ENCODE peak calls at places on chromosomes 16 and 17, in nine cellular contexts. One of them, this sample, is unnamed.

GRCh38 chr17:60383379-60383778 is 8.6 kb downstream of the USP32 start:
- DNase-seq in H9: no peak
- DNase-seq in AG09309: no peak
- DNase-seq in breast epithelium: no peak
- DNase-seq in MM.1S: no peak
- DNase-seq in uterus: no peak
- DNase-seq in cardiac fibroblast: no peak
- DNase-seq in GM20000: no peak
- DNase-seq in progenitor cell of endocrine pancreas: no peak
- DNase-seq in this sample: no peak

GRCh38 chr17:49738456-49739163 is 25.3 kb downstream of the FAM117A start:
- DNase-seq in MM.1S: no peak
- DNase-seq in breast epithelium: no peak
- DNase-seq in uterus: no peak
- DNase-seq in GM20000: no peak
- DNase-seq in progenitor cell of endocrine pancreas: no peak
- DNase-seq in AG09309: no peak
- DNase-seq in H9: no peak
- DNase-seq in cardiac fibroblast: no peak
- DNase-seq in this sample: no peak

GRCh38 chr17:64784353-64784798 is 122.3 kb upstream of the SMURF2 start:
- DNase-seq in progenitor cell of endocrine pancreas: no peak
- DNase-seq in cardiac fibroblast: no peak
- DNase-seq in GM20000: no peak
- DNase-seq in uterus: no peak
- DNase-seq in H9: no peak
- DNase-seq in MM.1S: no peak
- DNase-seq in breast epithelium: no peak
- DNase-seq in AG09309: no peak
- DNase-seq in this sample: no peak

GRCh38 chr17:46719889-46720288 is 98.6 kb downstream of the WNT3 start:
- DNase-seq in breast epithelium: no peak
- DNase-seq in progenitor cell of endocrine pancreas: no peak
- DNase-seq in AG09309: no peak
- DNase-seq in uterus: no peak
- DNase-seq in cardiac fibroblast: no peak
- DNase-seq in GM20000: no peak
- DNase-seq in MM.1S: no peak
- DNase-seq in H9: no peak
- DNase-seq in this sample: no peak

GRCh38 chr16:81517630-81518438 is 73.2 kb downstream of the CMIP start:
- DNase-seq in H9: no peak
- DNase-seq in breast epithelium: no peak
- DNase-seq in progenitor cell of endocrine pancreas: no peak
- DNase-seq in MM.1S: no peak
- DNase-seq in uterus: no peak
- DNase-seq in AG09309: no peak
- DNase-seq in GM20000: no peak
- DNase-seq in cardiac fibroblast: peak
- DNase-seq in this sample: no peak

GRCh38 chr16:79595916-79596450 is 4.6 kb downstream of the MAF start:
- DNase-seq in GM20000: no peak
- DNase-seq in H9: no peak
- DNase-seq in breast epithelium: no peak
- DNase-seq in MM.1S: peak
- DNase-seq in AG09309: no peak
- DNase-seq in uterus: no peak
- DNase-seq in progenitor cell of endocrine pancreas: no peak
- DNase-seq in cardiac fibroblast: no peak
- DNase-seq in this sample: no peak

GRCh38 chr17:2158011-2158410 is 103.1 kb downstream of the HIC1 start:
- DNase-seq in uterus: peak
- DNase-seq in GM20000: no peak
- DNase-seq in progenitor cell of endocrine pancreas: no peak
- DNase-seq in H9: no peak
- DNase-seq in breast epithelium: no peak
- DNase-seq in AG09309: peak
- DNase-seq in MM.1S: no peak
- DNase-seq in cardiac fibroblast: peak
- DNase-seq in this sample: peak

GRCh38 chr17:72338847-72339790 is 218.3 kb downstream of the SOX9 start:
- DNase-seq in progenitor cell of endocrine pancreas: no peak
- DNase-seq in GM20000: no peak
- DNase-seq in breast epithelium: peak
- DNase-seq in AG09309: peak
- DNase-seq in H9: no peak
- DNase-seq in cardiac fibroblast: peak
- DNase-seq in uterus: no peak
- DNase-seq in MM.1S: no peak
- DNase-seq in this sample: peak

GRCh38 chr17:67013891-67014290 is 30.5 kb upstream of the CACNG1 start:
- DNase-seq in uterus: no peak
- DNase-seq in MM.1S: no peak
- DNase-seq in breast epithelium: no peak
- DNase-seq in AG09309: no peak
- DNase-seq in cardiac fibroblast: no peak
- DNase-seq in GM20000: no peak
- DNase-seq in progenitor cell of endocrine pancreas: no peak
- DNase-seq in H9: no peak
- DNase-seq in this sample: no peak

GRCh38 chr16:14497245-14498082 is 132.6 kb downstream of the PARN start:
- DNase-seq in breast epithelium: no peak
- DNase-seq in AG09309: no peak
- DNase-seq in uterus: no peak
- DNase-seq in progenitor cell of endocrine pancreas: no peak
- DNase-seq in GM20000: no peak
- DNase-seq in cardiac fibroblast: no peak
- DNase-seq in H9: no peak
- DNase-seq in MM.1S: peak
- DNase-seq in this sample: no peak

GRCh38 chr17:76549215-76549518 is 9.3 kb downstream of the PRCD start:
- DNase-seq in GM20000: no peak
- DNase-seq in breast epithelium: no peak
- DNase-seq in MM.1S: no peak
- DNase-seq in uterus: no peak
- DNase-seq in AG09309: no peak
- DNase-seq in H9: no peak
- DNase-seq in cardiac fibroblast: no peak
- DNase-seq in progenitor cell of endocrine pancreas: no peak
- DNase-seq in this sample: no peak

GRCh38 chr16:30697264-30698138 is 1.5 kb upstream of the SRCAP start:
- DNase-seq in MM.1S: peak
- DNase-seq in AG09309: no peak
- DNase-seq in breast epithelium: no peak
- DNase-seq in H9: no peak
- DNase-seq in cardiac fibroblast: peak
- DNase-seq in progenitor cell of endocrine pancreas: no peak
- DNase-seq in GM20000: peak
- DNase-seq in uterus: no peak
- DNase-seq in this sample: peak

GRCh38 chr17:82366749-82367148 is 4.8 kb upstream of the UTS2R start:
- DNase-seq in cardiac fibroblast: no peak
- DNase-seq in H9: no peak
- DNase-seq in GM20000: no peak
- DNase-seq in uterus: no peak
- DNase-seq in breast epithelium: no peak
- DNase-seq in AG09309: no peak
- DNase-seq in MM.1S: no peak
- DNase-seq in progenitor cell of endocrine pancreas: no peak
- DNase-seq in this sample: no peak

GRCh38 chr17:42294469-42295398 is 6.4 kb downstream of the STAT5A start:
- DNase-seq in progenitor cell of endocrine pancreas: no peak
- DNase-seq in cardiac fibroblast: no peak
- DNase-seq in breast epithelium: peak
- DNase-seq in uterus: no peak
- DNase-seq in GM20000: no peak
- DNase-seq in H9: no peak
- DNase-seq in AG09309: no peak
- DNase-seq in MM.1S: no peak
- DNase-seq in this sample: no peak

GRCh38 chr16:56985962-56986360 is 3.4 kb upstream of the NLRC5 start:
- DNase-seq in progenitor cell of endocrine pancreas: no peak
- DNase-seq in MM.1S: no peak
- DNase-seq in H9: no peak
- DNase-seq in uterus: no peak
- DNase-seq in cardiac fibroblast: no peak
- DNase-seq in AG09309: no peak
- DNase-seq in GM20000: no peak
- DNase-seq in breast epithelium: no peak
- DNase-seq in this sample: no peak
- TF ChIP-seq CTCF in progenitor cell of endocrine pancreas: no peak
- TF ChIP-seq CTCF in MM.1S: no peak
- TF ChIP-seq CTCF in H9: no peak
- TF ChIP-seq CTCF in uterus: no peak
- TF ChIP-seq CTCF in cardiac fibroblast: no peak
- TF ChIP-seq CTCF in AG09309: no peak
- TF ChIP-seq CTCF in GM20000: no peak
- TF ChIP-seq CTCF in breast epithelium: no peak
- TF ChIP-seq CTCF in this sample: no peak

GRCh38 chr16:2705351-2705750 is 14.7 kb downstream of the PRSS27 start:
- DNase-seq in progenitor cell of endocrine pancreas: no peak
- DNase-seq in breast epithelium: no peak
- DNase-seq in H9: no peak
- DNase-seq in AG09309: no peak
- DNase-seq in GM20000: no peak
- DNase-seq in uterus: no peak
- DNase-seq in cardiac fibroblast: no peak
- DNase-seq in MM.1S: no peak
- DNase-seq in this sample: no peak

GRCh38 chr16:2707368-2708289 is 12.4 kb downstream of the PRSS27 start:
- DNase-seq in GM20000: no peak
- DNase-seq in progenitor cell of endocrine pancreas: no peak
- DNase-seq in H9: no peak
- DNase-seq in AG09309: no peak
- DNase-seq in breast epithelium: no peak
- DNase-seq in cardiac fibroblast: no peak
- DNase-seq in uterus: no peak
- DNase-seq in MM.1S: no peak
- DNase-seq in this sample: no peak

GRCh38 chr16:2704983-2705275 is 15.1 kb downstream of the PRSS27 start:
- DNase-seq in uterus: no peak
- DNase-seq in AG09309: no peak
- DNase-seq in H9: no peak
- DNase-seq in GM20000: no peak
- DNase-seq in progenitor cell of endocrine pancreas: no peak
- DNase-seq in cardiac fibroblast: no peak
- DNase-seq in breast epithelium: no peak
- DNase-seq in MM.1S: no peak
- DNase-seq in this sample: no peak

GRCh38 chr16:2706611-2707311 is 13.3 kb downstream of the PRSS27 start:
- DNase-seq in GM20000: no peak
- DNase-seq in cardiac fibroblast: no peak
- DNase-seq in AG09309: no peak
- DNase-seq in H9: no peak
- DNase-seq in breast epithelium: no peak
- DNase-seq in uterus: no peak
- DNase-seq in MM.1S: no peak
- DNase-seq in progenitor cell of endocrine pancreas: no peak
- DNase-seq in this sample: no peak

DNA sequence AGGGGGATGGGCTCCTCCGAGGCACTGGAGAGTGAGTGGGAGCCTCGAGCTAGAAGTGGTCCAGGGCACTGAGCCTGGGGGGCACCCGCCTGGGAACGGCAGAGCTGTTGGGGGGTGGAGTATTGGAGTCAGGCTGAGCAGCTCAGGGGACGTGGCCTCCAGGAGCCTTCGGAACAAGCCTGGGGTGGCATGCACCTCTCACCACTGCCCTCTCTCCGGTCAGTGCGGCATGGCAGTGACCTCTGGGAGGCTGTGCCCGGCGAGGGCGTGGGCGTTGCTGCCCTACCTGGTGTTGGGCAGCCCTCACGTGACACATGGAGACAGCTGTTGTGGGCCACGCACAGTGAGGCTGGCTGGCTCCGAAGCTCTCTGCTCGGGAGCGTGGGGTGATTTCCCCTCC is 13.9 kb downstream of the PRSS27 start:
- DNase-seq in H9: no peak
- DNase-seq in breast epithelium: no peak
- DNase-seq in cardiac fibroblast: no peak
- DNase-seq in AG09309: no peak
- DNase-seq in uterus: no peak
- DNase-seq in progenitor cell of endocrine pancreas: no peak
- DNase-seq in MM.1S: no peak
- DNase-seq in GM20000: no peak
- DNase-seq in this sample: no peak
- TF ChIP-seq CTCF in H9: no peak
- TF ChIP-seq CTCF in breast epithelium: no peak
- TF ChIP-seq CTCF in cardiac fibroblast: no peak
- TF ChIP-seq CTCF in AG09309: no peak
- TF ChIP-seq CTCF in uterus: no peak
- TF ChIP-seq CTCF in progenitor cell of endocrine pancreas: no peak
- TF ChIP-seq CTCF in MM.1S: no peak
- TF ChIP-seq CTCF in GM20000: no peak
- TF ChIP-seq CTCF in this sample: no peak

GRCh38 chr17:27342059-27342458 is 48.1 kb downstream of the WSB1 start:
- DNase-seq in MM.1S: no peak
- DNase-seq in uterus: no peak
- DNase-seq in progenitor cell of endocrine pancreas: no peak
- DNase-seq in AG09309: no peak
- DNase-seq in H9: no peak
- DNase-seq in breast epithelium: no peak
- DNase-seq in cardiac fibroblast: no peak
- DNase-seq in GM20000: no peak
- DNase-seq in this sample: no peak
- TF ChIP-seq CTCF in MM.1S: no peak
- TF ChIP-seq CTCF in uterus: no peak
- TF ChIP-seq CTCF in progenitor cell of endocrine pancreas: no peak
- TF ChIP-seq CTCF in AG09309: no peak
- TF ChIP-seq CTCF in H9: no peak
- TF ChIP-seq CTCF in breast epithelium: no peak
- TF ChIP-seq CTCF in cardiac fibroblast: no peak
- TF ChIP-seq CTCF in GM20000: no peak
- TF ChIP-seq CTCF in this sample: no peak

DNA sequence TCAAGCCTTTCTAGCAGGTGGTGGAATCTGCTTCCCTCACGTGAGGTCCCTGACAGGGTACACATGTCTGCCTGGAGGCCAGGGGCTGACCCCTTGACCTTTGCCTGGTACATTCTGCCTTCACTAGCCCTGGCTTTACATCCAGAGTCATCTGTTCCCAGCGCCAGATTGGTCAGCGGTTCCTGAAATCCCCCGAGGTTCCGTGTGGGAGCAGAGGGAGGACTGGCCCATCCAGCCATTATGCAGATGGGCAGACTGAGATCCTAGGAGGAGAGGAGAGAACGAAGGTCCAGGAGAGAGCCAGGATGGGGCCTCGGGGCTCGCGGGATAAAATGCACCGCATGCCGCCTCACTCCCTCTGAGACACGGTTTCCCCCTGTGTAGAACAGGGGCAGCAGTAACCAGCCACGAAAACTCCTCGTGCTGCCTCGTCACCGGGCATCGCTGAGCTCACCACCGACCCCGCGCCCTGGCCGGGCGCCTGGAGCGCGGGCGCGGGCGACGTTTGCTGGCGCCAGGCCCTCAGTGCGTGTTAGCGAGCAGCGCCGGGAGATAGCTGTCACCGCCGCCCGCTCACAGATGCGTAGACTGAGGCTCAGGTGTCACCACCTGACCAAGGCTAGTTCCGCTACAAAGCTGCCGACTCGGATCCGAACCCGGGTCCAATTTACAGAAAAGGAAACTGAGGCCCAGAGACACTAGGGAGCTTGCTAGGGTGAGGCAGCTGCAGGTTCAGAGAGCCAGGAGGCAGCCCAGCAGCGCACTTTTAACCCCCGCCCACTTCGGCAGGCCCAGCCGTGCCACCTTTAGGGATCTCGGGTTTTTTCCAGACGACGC is 811 bp upstream of the MAP2K3 start:
- DNase-seq in AG09309: no peak
- DNase-seq in uterus: no peak
- DNase-seq in MM.1S: no peak
- DNase-seq in cardiac fibroblast: peak
- DNase-seq in progenitor cell of endocrine pancreas: no peak
- DNase-seq in GM20000: no peak
- DNase-seq in breast epithelium: no peak
- DNase-seq in H9: no peak
- DNase-seq in this sample: peak
- TF ChIP-seq CTCF in AG09309: no peak
- TF ChIP-seq CTCF in uterus: peak
- TF ChIP-seq CTCF in MM.1S: no peak
- TF ChIP-seq CTCF in cardiac fibroblast: no peak
- TF ChIP-seq CTCF in progenitor cell of endocrine pancreas: no peak
- TF ChIP-seq CTCF in GM20000: no peak
- TF ChIP-seq CTCF in breast epithelium: no peak
- TF ChIP-seq CTCF in H9: no peak
- TF ChIP-seq CTCF in this sample: no peak